ENCODE peak calls at places on chromosomes 13 and 19, in nine cellular contexts. S is NCI-H1105; H is tibial artery; F is stimulated activated CD8-positive, alpha-beta memory T cell treated with anti-CD3 and anti-CD28 coated beads, Interleukin-2, amount 100 ng/mL, for 1 hour; W is heart right ventricle; E is activated CD8-positive, alpha-beta memory T cell treated with anti-CD3 and anti-CD28 coated beads for 1 hour; M is kidney tubule cell; V is fibroblast of the aortic adventitia; N is NCI-H2171 treated with DMSO at 0.1 percent for 48 hours. I is an unnamed sample.
A peak's percentile ranks its signal among the peaks of the same experiment; 100 is the strongest.

GRCh38 chr13:43293986-43294880 is 270.8 kb downstream of the DNAJC15 start:
- DNase-seq in N (no peak), F (no peak), E (no peak), M (no peak), S (no peak), H (no peak), V (no peak), W (no peak), I (peak; percentile 21)

GRCh38 chr13:90717451-90717936 is 630.0 kb upstream of the MIR17HG start:
- DNase-seq in W (no peak), N (no peak), V (peak; percentile 59), H (no peak), F (no peak), M (peak; percentile 92), S (no peak), E (no peak), I (peak; percentile 80)

GRCh38 chr19:19552811-19553210 is 14.7 kb downstream of the CILP2 start:
- DNase-seq in M (peak; percentile 20), N (no peak), S (no peak), F (no peak), H (no peak), E (no peak), W (no peak), V (no peak), I (peak; percentile 34)

GRCh38 chr19:41997851-41998229 is 3.8 kb upstream of the ATP1A3 start:
- DNase-seq in M (no peak), N (peak; percentile 95), W (no peak), E (no peak), H (no peak), F (no peak), S (no peak), V (no peak), I (no peak)

GRCh38 chr19:41226053-41226873 is 7.2 kb downstream of the AXL start:
- DNase-seq in V (peak; percentile 80), W (peak; percentile 61), S (no peak), M (peak; percentile 94), N (no peak), F (peak; percentile 2), H (peak; percentile 68), E (peak; percentile 16), I (peak; percentile 92)

GRCh38 chr13:44309771-44310767 is 63.6 kb upstream of the SERP2 start:
- DNase-seq in F (no peak), V (peak; percentile 83), M (no peak), N (peak; percentile 32), H (no peak), E (no peak), S (no peak), W (peak; percentile 54), I (peak; percentile 40)

GRCh38 chr13:21076265-21076653 is 14.9 kb upstream of the LATS2 start:
- DNase-seq in W (no peak), V (no peak), S (no peak), F (no peak), E (no peak), M (no peak), H (no peak), N (no peak), I (no peak)

GRCh38 chr19:38319421-38320258 is at the start of gene KCNK6:
- DNase-seq in V (peak; percentile 34), E (peak; percentile 17), F (no peak), M (peak; percentile 66), H (peak; percentile 41), N (peak; percentile 56), W (peak; percentile 56), S (no peak), I (no peak)

GRCh38 chr13:94249512-94249911 is 230.0 kb downstream of the DCT start:
- DNase-seq in F (no peak), N (no peak), E (no peak), S (no peak), V (peak; percentile 78), H (no peak), W (no peak), M (peak; percentile 95), I (peak; percentile 66)

I was measured in cardiac fibroblast.